ENCODE peak calls at places on chromosomes 11 and 22, in ten cellular contexts. One of them, this sample, is unnamed.

GRCh38 chr11:124080319-124081001 is 34.8 kb upstream of the VWA5A start:
- DNase-seq in brain microvascular endothelial cell: no peak
- DNase-seq in fibroblast of lung: no peak
- DNase-seq in tibial artery: no peak
- DNase-seq in thoracic aorta: no peak
- DNase-seq in transverse colon: no peak
- DNase-seq in colonic mucosa: no peak
- DNase-seq in adrenal gland: no peak
- DNase-seq in IMR-90: no peak
- DNase-seq in BJ: no peak
- DNase-seq in this sample: no peak

GRCh38 chr11:29022676-29023075 is 914.5 kb downstream of the METTL15 start:
- DNase-seq in brain microvascular endothelial cell: no peak
- DNase-seq in fibroblast of lung: no peak
- DNase-seq in tibial artery: no peak
- DNase-seq in thoracic aorta: no peak
- DNase-seq in transverse colon: no peak
- DNase-seq in colonic mucosa: no peak
- DNase-seq in adrenal gland: no peak
- DNase-seq in IMR-90: no peak
- DNase-seq in BJ: no peak
- DNase-seq in this sample: no peak

GRCh38 chr22:35883028-35883620 is 145.5 kb downstream of the RBFOX2 start:
- DNase-seq in brain microvascular endothelial cell: no peak
- DNase-seq in fibroblast of lung: peak; percentile 27
- DNase-seq in tibial artery: no peak
- DNase-seq in thoracic aorta: no peak
- DNase-seq in transverse colon: no peak
- DNase-seq in colonic mucosa: no peak
- DNase-seq in adrenal gland: no peak
- DNase-seq in IMR-90: peak; percentile 55
- DNase-seq in BJ: no peak
- DNase-seq in this sample: no peak

GRCh38 chr11:120789391-120789790 is 234.5 kb upstream of the TBCEL start:
- DNase-seq in brain microvascular endothelial cell: no peak
- DNase-seq in fibroblast of lung: no peak
- DNase-seq in tibial artery: peak; percentile 15
- DNase-seq in thoracic aorta: no peak
- DNase-seq in transverse colon: no peak
- DNase-seq in colonic mucosa: no peak
- DNase-seq in adrenal gland: peak; percentile 13
- DNase-seq in IMR-90: no peak
- DNase-seq in BJ: no peak
- DNase-seq in this sample: no peak

GRCh38 chr22:41237707-41238569 is 2.8 kb downstream of the CHADL start:
- DNase-seq in brain microvascular endothelial cell: no peak
- DNase-seq in fibroblast of lung: peak; percentile 41
- DNase-seq in tibial artery: peak; percentile 70
- DNase-seq in thoracic aorta: no peak
- DNase-seq in transverse colon: peak; percentile 86
- DNase-seq in colonic mucosa: peak; percentile 82
- DNase-seq in adrenal gland: peak; percentile 80
- DNase-seq in IMR-90: peak; percentile 13
- DNase-seq in BJ: no peak
- DNase-seq in this sample: no peak

GRCh38 chr11:108403072-108403471 is 64.3 kb downstream of the C11orf65 start:
- DNase-seq in brain microvascular endothelial cell: no peak
- DNase-seq in fibroblast of lung: no peak
- DNase-seq in tibial artery: no peak
- DNase-seq in thoracic aorta: no peak
- DNase-seq in transverse colon: no peak
- DNase-seq in colonic mucosa: no peak
- DNase-seq in adrenal gland: no peak
- DNase-seq in IMR-90: no peak
- DNase-seq in BJ: no peak
- DNase-seq in this sample: no peak

GRCh38 chr11:85694385-85694980 is 8.5 kb upstream of the CCDC89 start:
- DNase-seq in brain microvascular endothelial cell: peak; percentile 45
- DNase-seq in fibroblast of lung: peak; percentile 81
- DNase-seq in tibial artery: no peak
- DNase-seq in thoracic aorta: no peak
- DNase-seq in transverse colon: no peak
- DNase-seq in colonic mucosa: no peak
- DNase-seq in adrenal gland: no peak
- DNase-seq in IMR-90: peak; percentile 71
- DNase-seq in BJ: no peak
- DNase-seq in this sample: peak; percentile 11

GRCh38 chr22:21000987-21001600 is 824 bp downstream of the THAP7 start:
- DNase-seq in brain microvascular endothelial cell: no peak
- DNase-seq in fibroblast of lung: peak; percentile 7
- DNase-seq in tibial artery: no peak
- DNase-seq in thoracic aorta: no peak
- DNase-seq in transverse colon: no peak
- DNase-seq in colonic mucosa: no peak
- DNase-seq in adrenal gland: no peak
- DNase-seq in IMR-90: no peak
- DNase-seq in BJ: no peak
- DNase-seq in this sample: no peak

GRCh38 chr11:23723861-23724260 is 773.0 kb upstream of the LUZP2 start:
- DNase-seq in brain microvascular endothelial cell: no peak
- DNase-seq in fibroblast of lung: no peak
- DNase-seq in tibial artery: no peak
- DNase-seq in thoracic aorta: no peak
- DNase-seq in transverse colon: no peak
- DNase-seq in colonic mucosa: no peak
- DNase-seq in adrenal gland: no peak
- DNase-seq in IMR-90: peak; percentile 43
- DNase-seq in BJ: no peak
- DNase-seq in this sample: no peak

GRCh38 chr11:122679441-122679840 is 23.9 kb downstream of the UBASH3B start:
- DNase-seq in brain microvascular endothelial cell: no peak
- DNase-seq in fibroblast of lung: no peak
- DNase-seq in tibial artery: no peak
- DNase-seq in thoracic aorta: no peak
- DNase-seq in transverse colon: no peak
- DNase-seq in colonic mucosa: no peak
- DNase-seq in adrenal gland: no peak
- DNase-seq in IMR-90: no peak
- DNase-seq in BJ: no peak
- DNase-seq in this sample: no peak

GRCh38 chr22:44915441-44915840 is 94.4 kb downstream of the PHF21B start:
- DNase-seq in brain microvascular endothelial cell: no peak
- DNase-seq in fibroblast of lung: no peak
- DNase-seq in tibial artery: peak; percentile 43
- DNase-seq in thoracic aorta: no peak
- DNase-seq in transverse colon: no peak
- DNase-seq in colonic mucosa: no peak
- DNase-seq in adrenal gland: no peak
- DNase-seq in IMR-90: no peak
- DNase-seq in BJ: no peak
- DNase-seq in this sample: no peak

DNA sequence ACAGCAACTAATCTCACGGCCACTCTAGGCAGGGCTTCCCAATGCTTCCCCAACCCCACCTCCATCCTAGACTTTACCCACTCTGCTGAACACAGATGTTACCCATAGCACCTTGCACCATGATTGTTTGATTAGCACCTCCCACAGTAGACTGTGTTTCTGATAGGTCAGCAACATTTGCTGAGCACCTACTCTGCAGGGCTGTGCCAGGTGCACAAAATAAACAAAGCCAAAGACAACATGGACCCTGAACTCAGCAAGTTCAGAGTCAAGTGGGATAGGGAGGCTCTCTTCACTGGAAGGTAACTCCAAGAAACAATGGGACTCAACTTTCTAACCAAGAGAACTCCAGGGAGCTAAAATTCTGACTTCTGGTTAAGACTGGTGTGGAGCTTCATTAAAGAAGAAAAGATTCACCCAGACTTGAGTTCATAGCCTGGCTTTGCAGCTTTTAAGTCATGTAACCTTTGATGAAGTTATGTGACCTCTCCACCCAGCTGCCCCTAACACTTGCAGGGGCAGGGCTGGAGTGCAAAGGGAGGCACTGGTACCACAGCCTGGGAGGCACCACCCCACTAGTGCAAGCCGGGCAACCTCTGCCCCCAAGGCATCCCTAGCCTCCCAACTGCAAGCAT is 6.7 kb upstream of the RTN4RL2 start:
- DNase-seq in brain microvascular endothelial cell: no peak
- DNase-seq in fibroblast of lung: no peak
- DNase-seq in tibial artery: no peak
- DNase-seq in thoracic aorta: no peak
- DNase-seq in transverse colon: no peak
- DNase-seq in colonic mucosa: peak; percentile 72
- DNase-seq in adrenal gland: no peak
- DNase-seq in IMR-90: no peak
- DNase-seq in BJ: no peak
- DNase-seq in this sample: no peak
- H3K4me3 ChIP-seq in brain microvascular endothelial cell: no peak overlapping the region
- H3K4me3 ChIP-seq in fibroblast of lung: no peak overlapping the region
- H3K4me3 ChIP-seq in tibial artery: no peak overlapping the region
- H3K4me3 ChIP-seq in thoracic aorta: no peak overlapping the region
- H3K4me3 ChIP-seq in transverse colon: no peak overlapping the region
- H3K4me3 ChIP-seq in colonic mucosa: no peak overlapping the region
- H3K4me3 ChIP-seq in adrenal gland: no peak overlapping the region
- H3K4me3 ChIP-seq in IMR-90: no peak overlapping the region
- H3K4me3 ChIP-seq in BJ: no peak overlapping the region
- H3K4me3 ChIP-seq in this sample: no peak overlapping the region

DNA sequence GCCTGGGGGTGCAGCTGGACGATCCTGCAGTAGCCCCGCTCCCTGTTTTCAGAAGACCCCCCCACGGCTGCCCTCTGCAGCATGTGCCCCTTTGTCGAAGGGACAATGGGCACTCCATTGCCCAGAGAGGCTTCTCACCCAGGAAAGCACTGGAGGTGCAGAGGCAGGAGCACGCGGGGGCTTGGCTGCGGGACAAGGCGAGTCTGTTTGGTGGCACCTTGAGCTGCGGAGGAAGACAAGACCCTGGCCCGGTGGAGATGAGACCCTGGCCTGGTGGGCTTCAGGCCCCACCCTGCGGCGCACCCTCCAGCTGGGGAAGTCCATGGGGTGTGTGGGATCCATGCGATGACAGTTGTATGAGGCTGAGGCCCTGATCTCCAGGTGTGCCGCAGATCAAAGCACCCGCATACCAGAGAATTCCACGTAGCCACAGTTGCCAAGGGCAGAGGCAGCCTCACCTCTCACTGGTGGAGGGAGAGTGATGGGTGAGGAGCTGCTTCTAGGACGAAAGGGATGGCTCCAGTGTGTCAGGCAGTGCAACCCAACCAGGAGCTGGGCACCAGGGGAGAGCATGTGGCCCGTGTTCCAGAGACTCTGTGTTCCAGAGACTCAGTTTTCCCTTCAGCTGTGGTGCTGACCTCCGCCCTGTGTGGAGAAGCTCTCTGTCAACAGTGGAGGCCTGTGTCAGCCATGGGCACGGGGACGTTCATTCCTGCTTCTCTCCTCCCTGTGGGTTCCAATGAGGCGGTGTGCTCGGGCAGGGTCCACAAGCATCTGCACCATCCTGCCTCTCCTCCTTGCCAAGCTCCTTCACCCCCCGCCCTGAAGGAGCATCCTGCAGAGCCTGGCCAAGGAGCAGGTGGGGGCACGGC is 10.0 kb downstream of the TBX1 start:
- DNase-seq in brain microvascular endothelial cell: no peak
- DNase-seq in fibroblast of lung: no peak
- DNase-seq in tibial artery: no peak
- DNase-seq in thoracic aorta: no peak
- DNase-seq in transverse colon: no peak
- DNase-seq in colonic mucosa: no peak
- DNase-seq in adrenal gland: no peak
- DNase-seq in IMR-90: no peak
- DNase-seq in BJ: no peak
- DNase-seq in this sample: no peak
- H3K27me3 ChIP-seq in brain microvascular endothelial cell: peaks cover 66% of the 10 kb centered on the region
- H3K27me3 ChIP-seq in fibroblast of lung: peaks cover 42% of the 10 kb centered on the region
- H3K27me3 ChIP-seq in tibial artery: no peaks in the 10 kb centered on the region
- H3K27me3 ChIP-seq in thoracic aorta: no peaks in the 10 kb centered on the region
- H3K27me3 ChIP-seq in transverse colon: peaks cover 99% of the 10 kb centered on the region
- H3K27me3 ChIP-seq in colonic mucosa: peaks cover 49% of the 10 kb centered on the region
- H3K27me3 ChIP-seq in adrenal gland: peaks cover 50% of the 10 kb centered on the region
- H3K27me3 ChIP-seq in IMR-90: peaks cover 89% of the 10 kb centered on the region
- H3K27me3 ChIP-seq in BJ: peaks cover 23% of the 10 kb centered on the region
- H3K27me3 ChIP-seq in this sample: no peaks in the 10 kb centered on the region

GRCh38 chr11:22193348-22194051 is 615 bp downstream of the ANO5 start:
- DNase-seq in brain microvascular endothelial cell: no peak
- DNase-seq in fibroblast of lung: no peak
- DNase-seq in tibial artery: peak; percentile 67
- DNase-seq in thoracic aorta: no peak
- DNase-seq in transverse colon: peak; percentile 14
- DNase-seq in colonic mucosa: peak; percentile 34
- DNase-seq in adrenal gland: peak; percentile 55
- DNase-seq in IMR-90: no peak
- DNase-seq in BJ: no peak
- DNase-seq in this sample: no peak

GRCh38 chr11:22192289-22192641 is 620 bp upstream of the ANO5 start:
- DNase-seq in brain microvascular endothelial cell: no peak
- DNase-seq in fibroblast of lung: no peak
- DNase-seq in tibial artery: no peak
- DNase-seq in thoracic aorta: no peak
- DNase-seq in transverse colon: peak; percentile 43
- DNase-seq in colonic mucosa: peak; percentile 57
- DNase-seq in adrenal gland: no peak
- DNase-seq in IMR-90: no peak
- DNase-seq in BJ: no peak
- DNase-seq in this sample: no peak

GRCh38 chr11:22190827-22191463 is 1.9 kb upstream of the ANO5 start:
- DNase-seq in brain microvascular endothelial cell: no peak
- DNase-seq in fibroblast of lung: no peak
- DNase-seq in tibial artery: no peak
- DNase-seq in thoracic aorta: no peak
- DNase-seq in transverse colon: no peak
- DNase-seq in colonic mucosa: no peak
- DNase-seq in adrenal gland: no peak
- DNase-seq in IMR-90: no peak
- DNase-seq in BJ: no peak
- DNase-seq in this sample: no peak

GRCh38 chr11:22194907-22195306 is 2.0 kb downstream of the ANO5 start:
- DNase-seq in brain microvascular endothelial cell: no peak
- DNase-seq in fibroblast of lung: no peak
- DNase-seq in tibial artery: no peak
- DNase-seq in thoracic aorta: no peak
- DNase-seq in transverse colon: no peak
- DNase-seq in colonic mucosa: no peak
- DNase-seq in adrenal gland: no peak
- DNase-seq in IMR-90: no peak
- DNase-seq in BJ: no peak
- DNase-seq in this sample: no peak

GRCh38 chr11:22192642-22193347 is at the start of gene ANO5:
- DNase-seq in brain microvascular endothelial cell: no peak
- DNase-seq in fibroblast of lung: no peak
- DNase-seq in tibial artery: peak; percentile 83
- DNase-seq in thoracic aorta: peak; percentile 7
- DNase-seq in transverse colon: peak; percentile 74
- DNase-seq in colonic mucosa: peak; percentile 88
- DNase-seq in adrenal gland: peak; percentile 81
- DNase-seq in IMR-90: no peak
- DNase-seq in BJ: no peak
- DNase-seq in this sample: no peak
- H3K4me3 ChIP-seq in brain microvascular endothelial cell: peak within 1 kb of the TSS; percentile 39
- H3K4me3 ChIP-seq in fibroblast of lung: peak within 1 kb of the TSS; percentile 51
- H3K4me3 ChIP-seq in tibial artery: peak within 1 kb of the TSS; percentile 64
- H3K4me3 ChIP-seq in thoracic aorta: peak within 1 kb of the TSS; percentile 91
- H3K4me3 ChIP-seq in transverse colon: peak within 1 kb of the TSS; percentile 91
- H3K4me3 ChIP-seq in colonic mucosa: peak within 1 kb of the TSS; percentile 64
- H3K4me3 ChIP-seq in adrenal gland: peak within 1 kb of the TSS; percentile 94
- H3K4me3 ChIP-seq in IMR-90: no peak within 1 kb of the TSS
- H3K4me3 ChIP-seq in BJ: peak within 1 kb of the TSS; percentile 30
- H3K4me3 ChIP-seq in this sample: no peak within 1 kb of the TSS

GRCh38 chr11:13966486-13966885 is 4.0 kb downstream of the SPON1 start:
- DNase-seq in brain microvascular endothelial cell: no peak
- DNase-seq in fibroblast of lung: no peak
- DNase-seq in tibial artery: no peak
- DNase-seq in thoracic aorta: no peak
- DNase-seq in transverse colon: no peak
- DNase-seq in colonic mucosa: no peak
- DNase-seq in adrenal gland: no peak
- DNase-seq in IMR-90: no peak
- DNase-seq in BJ: no peak
- DNase-seq in this sample: no peak
- H3K27me3 ChIP-seq in brain microvascular endothelial cell: peaks cover 59% of the 10 kb centered on the region
- H3K27me3 ChIP-seq in fibroblast of lung: peaks cover 38% of the 10 kb centered on the region
- H3K27me3 ChIP-seq in tibial artery: no peaks in the 10 kb centered on the region
- H3K27me3 ChIP-seq in thoracic aorta: no peaks in the 10 kb centered on the region
- H3K27me3 ChIP-seq in transverse colon: peaks cover 26% of the 10 kb centered on the region
- H3K27me3 ChIP-seq in colonic mucosa: no peaks in the 10 kb centered on the region
- H3K27me3 ChIP-seq in adrenal gland: peaks cover 30% of the 10 kb centered on the region
- H3K27me3 ChIP-seq in IMR-90: peaks cover 74% of the 10 kb centered on the region
- H3K27me3 ChIP-seq in BJ: peaks cover 33% of the 10 kb centered on the region
- H3K27me3 ChIP-seq in this sample: peaks cover 49% of the 10 kb centered on the region

This sample was measured in SJSA1.